ENCODE peak calls at places on chromosomes 16 and 17, in five cellular contexts. D is GM23338, J is right lobe of liver, Z is WTC11, S is upper lobe of right lung. O is an unnamed sample.

GRCh38 chr16:24357511-24357910 is 101.4 kb downstream of the CACNG3 start:
- ATAC-seq in J (no peak), S (no peak), D (no peak), Z (peak; percentile 55), O (no peak)

GRCh38 chr16:23595246-23595950 is 718 bp downstream of the NDUFAB1 start:
- ATAC-seq in J (peak; percentile 5), S (no peak), Z (no peak), D (peak; percentile 7), O (peak; percentile 16)

GRCh38 chr16:64290461-64290860 is 831.4 kb downstream of the CDH11 start:
- ATAC-seq in D (no peak), S (no peak), Z (no peak), J (no peak), O (no peak)

GRCh38 chr17:6100146-6100545 is 30.0 kb downstream of the WSCD1 start:
- ATAC-seq in D (no peak), Z (no peak), J (no peak), S (no peak), O (no peak)

GRCh38 chr16:20899503-20900298 is 457 bp downstream of the DCUN1D3 start:
- ATAC-seq in Z (no peak), J (peak; percentile 36), S (peak; percentile 1), D (peak; percentile 6), O (no peak)

GRCh38 chr17:69710926-69711325 is 296.4 kb downstream of the MAP2K6 start:
- ATAC-seq in D (no peak), J (no peak), S (no peak), Z (no peak), O (no peak)

GRCh38 chr16:2205967-2206313 is 686 bp downstream of the MLST8 start:
- ATAC-seq in J (peak; percentile 11), S (no peak), D (peak; percentile 28), Z (no peak), O (peak; percentile 17)

GRCh38 chr16:64910351-64910750 is 211.5 kb downstream of the CDH11 start:
- ATAC-seq in J (no peak), S (peak; percentile 26), Z (peak; percentile 71), D (peak; percentile 33), O (no peak)

GRCh38 chr17:2571523-2572303 is 21.7 kb upstream of the PAFAH1B1 start:
- ATAC-seq in Z (no peak), S (no peak), D (no peak), J (peak; percentile 83), O (peak; percentile 41)

GRCh38 chr17:77857613-77858012 is 100.9 kb upstream of the TNRC6C start:
- ATAC-seq in Z (no peak), J (no peak), S (no peak), D (no peak), O (no peak)

GRCh38 chr16:24253192-24253591 is 2.9 kb upstream of the CACNG3 start:
- ATAC-seq in S (peak; percentile 83), J (peak; percentile 83), Z (peak; percentile 76), D (peak; percentile 76), O (peak; percentile 22)

GRCh38 chr16:88504489-88505404 is 51.7 kb downstream of the ZFPM1 start:
- ATAC-seq in D (no peak), Z (no peak), J (peak; percentile 72), S (no peak), O (no peak)